ENCODE peak calls at places on chromosome 14, in five cellular contexts. M is foreskin fibroblast, L is HT1080, A is M059J, O is endothelial cell of umbilical vein. D is an unnamed sample.

GRCh38 chr14:21868442-21869046 is 194.9 kb upstream of the OR4E1 start:
- DNase-seq in M (no peak), L (peak; percentile 47), A (peak; percentile 12), O (peak; percentile 90), D (peak; percentile 89)

GRCh38 chr14:105865904-105866840 is 339.8 kb downstream of the TMEM121 start:
- DNase-seq in M (no peak), L (no peak), A (no peak), O (no peak), D (no peak)

GRCh38 chr14:55221186-55221585 is 29.8 kb upstream of the DLGAP5 start:
- DNase-seq in M (peak; percentile 31), L (peak; percentile 83), A (peak; percentile 77), O (peak; percentile 71), D (peak; percentile 63)

GRCh38 chr14:55086939-55087338 is 35.5 kb downstream of the MAPK1IP1L start:
- DNase-seq in M (no peak), L (no peak), A (no peak), O (no peak), D (no peak)

GRCh38 chr14:29274890-29275651 is 508.5 kb downstream of the FOXG1 start:
- DNase-seq in M (no peak), L (no peak), A (no peak), O (no peak), D (no peak)

GRCh38 chr14:32430326-32430725 is 101.2 kb downstream of the AKAP6 start:
- DNase-seq in M (no peak), L (peak; percentile 86), A (peak; percentile 33), O (no peak), D (no peak)

GRCh38 chr14:34053666-34054065 is 102.8 kb upstream of the EGLN3 start:
- DNase-seq in M (no peak), L (peak; percentile 51), A (peak; percentile 54), O (peak; percentile 53), D (peak; percentile 54)

GRCh38 chr14:64423987-64424386 is 35.8 kb downstream of the MTHFD1 start:
- DNase-seq in M (peak; percentile 58), L (peak; percentile 67), A (peak; percentile 31), O (no peak), D (peak; percentile 19)

GRCh38 chr14:50067723-50068495 is 48.5 kb downstream of the VCPKMT start:
- DNase-seq in M (peak; percentile 65), L (peak; percentile 97), A (peak; percentile 77), O (peak; percentile 38), D (peak; percentile 45)

GRCh38 chr14:67579040-67579439 is 21.0 kb downstream of the PIGH start:
- DNase-seq in M (no peak), L (no peak), A (no peak), O (no peak), D (no peak)

GRCh38 chr14:100682749-100683148 is 43.9 kb upstream of the DLK1 start:
- DNase-seq in M (no peak), L (no peak), A (no peak), O (no peak), D (no peak)

GRCh38 chr14:105852378-105853088 is 326.1 kb downstream of the TMEM121 start:
- DNase-seq in M (no peak), L (no peak), A (no peak), O (no peak), D (no peak)

GRCh38 chr14:61033851-61034250 is 52.8 kb downstream of the SLC38A6 start:
- DNase-seq in M (peak; percentile 20), L (no peak), A (no peak), O (no peak), D (no peak)

GRCh38 chr14:63941023-63941422 is 88.2 kb downstream of the SYNE2 start:
- DNase-seq in M (no peak), L (no peak), A (no peak), O (no peak), D (no peak)

GRCh38 chr14:106518054-106518943 is 991.9 kb downstream of the TMEM121 start:
- DNase-seq in M (no peak), L (peak; percentile 21), A (no peak), O (no peak), D (no peak)

GRCh38 chr14:20413785-20414117 is 450 bp upstream of the TEP1 start:
- DNase-seq in M (no peak), L (peak; percentile 7), A (peak; percentile 25), O (peak; percentile 30), D (peak; percentile 55)

GRCh38 chr14:76820700-76821099 is 5.5 kb upstream of the LRRC74A start:
- DNase-seq in M (no peak), L (no peak), A (no peak), O (no peak), D (no peak)

GRCh38 chr14:26860111-26860510 is 262.3 kb upstream of the NOVA1 start:
- DNase-seq in M (no peak), L (no peak), A (no peak), O (no peak), D (no peak)

GRCh38 chr14:86321151-86321550 is 791.2 kb downstream of the FLRT2 start:
- DNase-seq in M (no peak), L (peak; percentile 3), A (no peak), O (no peak), D (no peak)

GRCh38 chr14:60102389-60102788 is 10.7 kb downstream of the PCNX4 start:
- DNase-seq in M (peak; percentile 30), L (no peak), A (peak; percentile 57), O (no peak), D (no peak)

GRCh38 chr14:100313045-100313400 is 6.8 kb upstream of the SLC25A29 start:
- DNase-seq in M (no peak), L (no peak), A (no peak), O (no peak), D (no peak)

GRCh38 chr14:64232095-64232830 is 61.9 kb downstream of the ESR2 start:
- DNase-seq in M (peak; percentile 87), L (peak; percentile 92), A (peak; percentile 96), O (peak; percentile 95), D (peak; percentile 96)

GRCh38 chr14:92258934-92259333 is 64.0 kb upstream of the SLC24A4 start:
- DNase-seq in M (no peak), L (no peak), A (no peak), O (no peak), D (no peak)

GRCh38 chr14:80395031-80395430 is 183.7 kb upstream of the DIO2 start:
- DNase-seq in M (no peak), L (no peak), A (no peak), O (no peak), D (no peak)

D was measured in dermis blood vessel endothelial cell.